ENCODE peak calls at places on chromosomes 12 and 14, in six cellular contexts. J is upper lobe of left lung; O is stimulated activated naive CD8-positive, alpha-beta T cell treated with anti-CD3 and anti-CD28 coated beads, Interleukin-15, Interleukin-2, amounts not matched to agents 100 U/mL and 50 U/mL, for 24 hours; U is activated CD8-positive, alpha-beta T cell treated with anti-CD3 and anti-CD28 coated beads for 36 hours; V is KBM-7; G is non-pigmented ciliary epithelial cell. D is an unnamed sample.

GRCh38 chr12:32419520-32419960 is 20.2 kb downstream of the FGD4 start:
- DNase-seq in J (peak; percentile 83), U (no peak), G (no peak), V (peak; percentile 76), O (no peak), D (no peak)

GRCh38 chr12:49089831-49090773 is 4.5 kb downstream of the DHH start:
- DNase-seq in J (no peak), G (no peak), V (peak; percentile 53), U (peak; percentile 50), O (peak; percentile 50), D (no peak)

GRCh38 chr14:36617824-36618223 is 35.4 kb upstream of the NKX2-8 start:
- DNase-seq in O (no peak), G (no peak), V (no peak), U (no peak), J (no peak), D (no peak)

GRCh38 chr12:17971850-17972249 is 118.1 kb downstream of the RERGL start:
- DNase-seq in J (no peak), O (no peak), U (no peak), V (no peak), G (no peak), D (no peak)

GRCh38 chr12:16184691-16185090 is 92.8 kb downstream of the SLC15A5 start:
- DNase-seq in V (no peak), U (no peak), J (no peak), O (no peak), G (no peak), D (peak; percentile 56)

GRCh38 chr14:20632448-20632830 is 9.1 kb downstream of the OR6S1 start:
- DNase-seq in G (no peak), U (peak; percentile 57), J (no peak), O (peak; percentile 54), V (no peak), D (no peak)

GRCh38 chr14:45757655-45758054 is 504.7 kb upstream of the MIS18BP1 start:
- DNase-seq in U (no peak), V (peak; percentile 5), G (no peak), J (no peak), O (no peak), D (no peak)

GRCh38 chr14:90424075-90424474 is 27.2 kb downstream of the CALM1 start:
- DNase-seq in V (no peak), U (no peak), G (no peak), J (no peak), O (no peak), D (no peak)

GRCh38 chr14:96090441-96091148 is 51.4 kb downstream of the C14orf132 start:
- DNase-seq in J (peak; percentile 37), V (no peak), O (no peak), U (no peak), G (no peak), D (no peak)

GRCh38 chr14:32507029-32507984 is 178.2 kb downstream of the AKAP6 start:
- DNase-seq in V (no peak), O (no peak), G (peak; percentile 68), U (no peak), J (no peak), D (peak; percentile 3)

GRCh38 chr12:62260733-62261683 is 804 bp downstream of the USP15 start:
- DNase-seq in V (peak; percentile 100), J (peak; percentile 68), U (peak; percentile 80), G (no peak), O (peak; percentile 54), D (peak; percentile 22)

GRCh38 chr12:112431965-112432364 is 13.2 kb downstream of the PTPN11 start:
- DNase-seq in V (no peak), G (no peak), J (no peak), O (no peak), U (no peak), D (no peak)

GRCh38 chr14:76773188-76773885 is 12.1 kb downstream of the VASH1 start:
- DNase-seq in J (peak; percentile 79), V (peak; percentile 83), G (peak; percentile 65), U (peak; percentile 57), O (peak; percentile 55), D (no peak)

GRCh38 chr12:68279227-68280054 is 26.0 kb upstream of the IL22 start:
- DNase-seq in G (no peak), U (no peak), O (no peak), J (peak; percentile 21), V (no peak), D (no peak)

GRCh38 chr12:115543269-115543668 is 734.2 kb downstream of the MED13L start:
- DNase-seq in G (no peak), O (no peak), J (no peak), V (no peak), U (no peak), D (no peak)

GRCh38 chr12:83954939-83955601 is 957.5 kb downstream of the SLC6A15 start:
- DNase-seq in O (no peak), J (no peak), G (no peak), V (no peak), U (no peak), D (no peak)

GRCh38 chr12:92272301-92272964 is 126.8 kb upstream of the BTG1 start:
- DNase-seq in G (no peak), J (peak; percentile 22), U (no peak), V (no peak), O (no peak), D (no peak)

GRCh38 chr12:46071769-46072624 is 81.6 kb upstream of the SCAF11 start:
- DNase-seq in V (peak; percentile 84), O (peak; percentile 68), G (peak; percentile 17), U (peak; percentile 73), J (peak; percentile 73), D (peak; percentile 68)

GRCh38 chr12:18718462-18718861 is 19.4 kb downstream of the PLCZ1 start:
- DNase-seq in V (no peak), O (no peak), U (no peak), G (no peak), J (no peak), D (no peak)